ENCODE peak calls at places on chromosomes 3 and 15, in six cellular contexts. One of them, this sample, is unnamed.

GRCh38 chr3:264394-265156 is 68.0 kb downstream of the CHL1 start:
- DNase-seq in substantia nigra: no peak
- DNase-seq in mucosa of gallbladder: peak; percentile 14
- DNase-seq in MV-4-11: no peak
- DNase-seq in brain pericyte: no peak
- DNase-seq in H9: no peak
- DNase-seq in this sample: peak; percentile 59

GRCh38 chr15:98724017-98724416 is 75.7 kb downstream of the IGF1R start:
- DNase-seq in MV-4-11: no peak
- DNase-seq in H9: no peak
- DNase-seq in substantia nigra: no peak
- DNase-seq in brain pericyte: no peak
- DNase-seq in mucosa of gallbladder: no peak
- DNase-seq in this sample: peak; percentile 22

GRCh38 chr3:34361921-34362320 is 563.5 kb downstream of the PDCD6IP start:
- DNase-seq in MV-4-11: peak; percentile 90
- DNase-seq in substantia nigra: no peak
- DNase-seq in brain pericyte: no peak
- DNase-seq in H9: no peak
- DNase-seq in mucosa of gallbladder: no peak
- DNase-seq in this sample: no peak

GRCh38 chr3:132317229-132317948 is at the start of gene ACP3:
- DNase-seq in brain pericyte: no peak
- DNase-seq in H9: peak; percentile 43
- DNase-seq in MV-4-11: peak; percentile 98
- DNase-seq in substantia nigra: no peak
- DNase-seq in mucosa of gallbladder: peak; percentile 37
- DNase-seq in this sample: no peak

GRCh38 chr3:54433846-54434245 is 311.5 kb downstream of the CACNA2D3 start:
- DNase-seq in brain pericyte: no peak
- DNase-seq in H9: peak; percentile 88
- DNase-seq in mucosa of gallbladder: no peak
- DNase-seq in substantia nigra: no peak
- DNase-seq in MV-4-11: no peak
- DNase-seq in this sample: peak; percentile 9

GRCh38 chr15:85878866-85879265 is 84.1 kb upstream of the KLHL25 start:
- DNase-seq in brain pericyte: no peak
- DNase-seq in mucosa of gallbladder: no peak
- DNase-seq in MV-4-11: no peak
- DNase-seq in H9: no peak
- DNase-seq in substantia nigra: no peak
- DNase-seq in this sample: no peak

GRCh38 chr3:195756935-195757302 is 36.1 kb downstream of the MUC20 start:
- DNase-seq in H9: no peak
- DNase-seq in mucosa of gallbladder: no peak
- DNase-seq in MV-4-11: no peak
- DNase-seq in substantia nigra: no peak
- DNase-seq in brain pericyte: no peak
- DNase-seq in this sample: no peak

GRCh38 chr3:27626596-27627118 is 95.5 kb downstream of the EOMES start:
- DNase-seq in substantia nigra: no peak
- DNase-seq in brain pericyte: no peak
- DNase-seq in mucosa of gallbladder: no peak
- DNase-seq in MV-4-11: no peak
- DNase-seq in H9: no peak
- DNase-seq in this sample: no peak

GRCh38 chr15:95259965-95260364 is 1028.6 kb downstream of the MCTP2 start:
- DNase-seq in MV-4-11: no peak
- DNase-seq in brain pericyte: no peak
- DNase-seq in H9: peak; percentile 31
- DNase-seq in mucosa of gallbladder: no peak
- DNase-seq in substantia nigra: no peak
- DNase-seq in this sample: no peak

GRCh38 chr15:29571728-29572454 is 250.4 kb downstream of the TJP1 start:
- DNase-seq in MV-4-11: no peak
- DNase-seq in mucosa of gallbladder: no peak
- DNase-seq in H9: no peak
- DNase-seq in substantia nigra: no peak
- DNase-seq in brain pericyte: no peak
- DNase-seq in this sample: peak; percentile 2

GRCh38 chr15:52068004-52068403 is 44.6 kb downstream of the BCL2L10 start:
- DNase-seq in brain pericyte: no peak
- DNase-seq in H9: no peak
- DNase-seq in mucosa of gallbladder: no peak
- DNase-seq in MV-4-11: no peak
- DNase-seq in substantia nigra: no peak
- DNase-seq in this sample: no peak

GRCh38 chr3:130963878-130964277 is 62.7 kb downstream of the ASTE1 start:
- DNase-seq in brain pericyte: peak; percentile 15
- DNase-seq in MV-4-11: peak; percentile 59
- DNase-seq in mucosa of gallbladder: no peak
- DNase-seq in H9: no peak
- DNase-seq in substantia nigra: no peak
- DNase-seq in this sample: peak; percentile 63

GRCh38 chr3:13233487-13234154 is 160.4 kb upstream of the IQSEC1 start:
- DNase-seq in H9: no peak
- DNase-seq in MV-4-11: no peak
- DNase-seq in brain pericyte: no peak
- DNase-seq in mucosa of gallbladder: no peak
- DNase-seq in substantia nigra: no peak
- DNase-seq in this sample: no peak

GRCh38 chr15:56732135-56732880 is 1.0 kb downstream of the ZNF280D start:
- DNase-seq in brain pericyte: no peak
- DNase-seq in substantia nigra: no peak
- DNase-seq in mucosa of gallbladder: no peak
- DNase-seq in H9: no peak
- DNase-seq in MV-4-11: no peak
- DNase-seq in this sample: no peak

GRCh38 chr3:29141912-29142262 is 139.0 kb upstream of the RBMS3 start:
- DNase-seq in H9: no peak
- DNase-seq in MV-4-11: no peak
- DNase-seq in brain pericyte: no peak
- DNase-seq in mucosa of gallbladder: no peak
- DNase-seq in substantia nigra: no peak
- DNase-seq in this sample: no peak

GRCh38 chr15:39624806-39625205 is 43.9 kb downstream of the THBS1 start:
- DNase-seq in brain pericyte: peak; percentile 20
- DNase-seq in H9: no peak
- DNase-seq in MV-4-11: peak; percentile 77
- DNase-seq in mucosa of gallbladder: peak; percentile 64
- DNase-seq in substantia nigra: no peak
- DNase-seq in this sample: peak; percentile 31

GRCh38 chr15:57393081-57393480 is 16.8 kb downstream of the CGNL1 start:
- DNase-seq in MV-4-11: no peak
- DNase-seq in H9: no peak
- DNase-seq in mucosa of gallbladder: no peak
- DNase-seq in brain pericyte: no peak
- DNase-seq in substantia nigra: no peak
- DNase-seq in this sample: no peak

GRCh38 chr3:129026728-129027543 is 25.8 kb downstream of the EFCC1 start:
- DNase-seq in H9: peak; percentile 93
- DNase-seq in brain pericyte: no peak
- DNase-seq in mucosa of gallbladder: peak; percentile 92
- DNase-seq in substantia nigra: peak; percentile 67
- DNase-seq in MV-4-11: peak; percentile 93
- DNase-seq in this sample: peak; percentile 85

GRCh38 chr15:93121089-93121488 is 32.1 kb upstream of the RGMA start:
- DNase-seq in substantia nigra: no peak
- DNase-seq in H9: no peak
- DNase-seq in brain pericyte: no peak
- DNase-seq in mucosa of gallbladder: no peak
- DNase-seq in MV-4-11: no peak
- DNase-seq in this sample: no peak

This sample was measured in Caki2.